ENCODE peak calls at places on chromosomes 4 and X, in four cellular contexts. O is fibroblast of the aortic adventitia, X is NCI-H2081, E is Caki2. I is an unnamed sample.

GRCh38 chr4:94457692-94458106 is 6.0 kb downstream of the PDLIM5 start:
- DNase-seq in O (no peak), X (no peak), E (peak), I (no peak)

GRCh38 chrX:50697691-50698090 is 116.3 kb downstream of the SHROOM4 start:
- DNase-seq in O (peak), X (no peak), E (peak), I (no peak)

GRCh38 chr4:176400816-176401461 is 81.2 kb downstream of the SPCS3 start:
- DNase-seq in O (peak), X (no peak), E (no peak), I (no peak)

GRCh38 chrX:147853701-147854100 is 58.0 kb upstream of the FMR1 start:
- DNase-seq in O (no peak), X (no peak), E (no peak), I (no peak)

GRCh38 chr4:41219421-41219950 is 5.1 kb upstream of the APBB2 start:
- DNase-seq in O (no peak), X (no peak), E (no peak), I (no peak)

GRCh38 chrX:107565005-107565404 is 63.3 kb upstream of the PRPS1 start:
- DNase-seq in O (peak), X (no peak), E (no peak), I (no peak)

GRCh38 chrX:106670631-106671030 is 55.9 kb upstream of the RNF128 start:
- DNase-seq in O (peak), X (no peak), E (no peak), I (no peak)

GRCh38 chrX:39576081-39576701 is 521.6 kb downstream of the BCOR start:
- DNase-seq in O (no peak), X (peak), E (no peak), I (no peak)

GRCh38 chr4:91914176-91914804 is 389.5 kb upstream of the GRID2 start:
- DNase-seq in O (no peak), X (no peak), E (no peak), I (no peak)

GRCh38 chr4:176883681-176884418 is 91.1 kb upstream of the VEGFC start:
- DNase-seq in O (peak), X (no peak), E (peak), I (no peak)